ENCODE peak calls at places on chromosomes 4 and X, in seven cellular contexts. One of them, this sample, is unnamed.

GRCh38 chr4:47071863-47072441 is 40.6 kb downstream of the GABRB1 start:
- DNase-seq in H1: no peak
- DNase-seq in K562: no peak
- DNase-seq in HCT116: no peak
- DNase-seq in GM12878: no peak
- DNase-seq in SK-N-SH: no peak
- DNase-seq in HepG2: no peak
- DNase-seq in this sample: no peak

GRCh38 chrX:48683411-48683982 is at the start of gene WAS:
- DNase-seq in H1: no peak
- DNase-seq in K562: no peak
- DNase-seq in HCT116: no peak
- DNase-seq in GM12878: peak; percentile 35
- DNase-seq in SK-N-SH: no peak
- DNase-seq in HepG2: no peak
- DNase-seq in this sample: no peak

GRCh38 chr4:3473943-3474335 is 10.8 kb downstream of the DOK7 start:
- DNase-seq in H1: no peak
- DNase-seq in K562: no peak
- DNase-seq in HCT116: no peak
- DNase-seq in GM12878: no peak
- DNase-seq in SK-N-SH: no peak
- DNase-seq in HepG2: no peak
- DNase-seq in this sample: no peak

GRCh38 chrX:115261148-115261547 is 27.3 kb upstream of the LRCH2 start:
- DNase-seq in H1: no peak
- DNase-seq in K562: no peak
- DNase-seq in HCT116: no peak
- DNase-seq in GM12878: no peak
- DNase-seq in SK-N-SH: no peak
- DNase-seq in HepG2: no peak
- DNase-seq in this sample: no peak

GRCh38 chr4:155665054-155665453 is 1.6 kb upstream of the GUCY1A1 start:
- DNase-seq in H1: no peak
- DNase-seq in K562: no peak
- DNase-seq in HCT116: no peak
- DNase-seq in GM12878: no peak
- DNase-seq in SK-N-SH: no peak
- DNase-seq in HepG2: no peak
- DNase-seq in this sample: no peak

GRCh38 chrX:7270018-7270417 is 122.1 kb upstream of the PUDP start:
- DNase-seq in H1: no peak
- DNase-seq in K562: no peak
- DNase-seq in HCT116: no peak
- DNase-seq in GM12878: no peak
- DNase-seq in SK-N-SH: no peak
- DNase-seq in HepG2: no peak
- DNase-seq in this sample: no peak

GRCh38 chr4:4541040-4541631 is 712 bp downstream of the STX18 start:
- DNase-seq in H1: no peak
- DNase-seq in K562: peak; percentile 21
- DNase-seq in HCT116: no peak
- DNase-seq in GM12878: peak; percentile 36
- DNase-seq in SK-N-SH: no peak
- DNase-seq in HepG2: peak; percentile 60
- DNase-seq in this sample: peak; percentile 48

GRCh38 chrX:67317725-67318124 is 226.1 kb upstream of the AR start:
- DNase-seq in H1: no peak
- DNase-seq in K562: no peak
- DNase-seq in HCT116: no peak
- DNase-seq in GM12878: no peak
- DNase-seq in SK-N-SH: no peak
- DNase-seq in HepG2: no peak
- DNase-seq in this sample: no peak

GRCh38 chr4:54384563-54384962 is 155.5 kb downstream of the PDGFRA start:
- DNase-seq in H1: no peak
- DNase-seq in K562: no peak
- DNase-seq in HCT116: peak; percentile 6
- DNase-seq in GM12878: no peak
- DNase-seq in SK-N-SH: no peak
- DNase-seq in HepG2: peak; percentile 3
- DNase-seq in this sample: no peak

GRCh38 chr4:7860600-7861158 is 79.0 kb downstream of the AFAP1 start:
- DNase-seq in H1: no peak
- DNase-seq in K562: no peak
- DNase-seq in HCT116: no peak
- DNase-seq in GM12878: no peak
- DNase-seq in SK-N-SH: no peak
- DNase-seq in HepG2: no peak
- DNase-seq in this sample: no peak

GRCh38 chr4:47704693-47705325 is 133.1 kb downstream of the CORIN start:
- DNase-seq in H1: no peak
- DNase-seq in K562: no peak
- DNase-seq in HCT116: no peak
- DNase-seq in GM12878: no peak
- DNase-seq in SK-N-SH: peak; percentile 58
- DNase-seq in HepG2: peak; percentile 58
- DNase-seq in this sample: peak; percentile 48

GRCh38 chrX:68929332-68930150 is 100.7 kb downstream of the EFNB1 start:
- DNase-seq in H1: no peak
- DNase-seq in K562: no peak
- DNase-seq in HCT116: peak; percentile 18
- DNase-seq in GM12878: no peak
- DNase-seq in SK-N-SH: no peak
- DNase-seq in HepG2: no peak
- DNase-seq in this sample: no peak

GRCh38 chr4:82777857-82778525 is 20.6 kb downstream of the SCD5 start:
- DNase-seq in H1: no peak
- DNase-seq in K562: no peak
- DNase-seq in HCT116: no peak
- DNase-seq in GM12878: no peak
- DNase-seq in SK-N-SH: no peak
- DNase-seq in HepG2: no peak
- DNase-seq in this sample: no peak

GRCh38 chr4:172369471-172369959 is 556.3 kb downstream of the GALNTL6 start:
- DNase-seq in H1: no peak
- DNase-seq in K562: no peak
- DNase-seq in HCT116: no peak
- DNase-seq in GM12878: no peak
- DNase-seq in SK-N-SH: no peak
- DNase-seq in HepG2: no peak
- DNase-seq in this sample: no peak

GRCh38 chr4:159191989-159192388 is 89.1 kb downstream of the RAPGEF2 start:
- DNase-seq in H1: no peak
- DNase-seq in K562: peak; percentile 17
- DNase-seq in HCT116: peak; percentile 51
- DNase-seq in GM12878: no peak
- DNase-seq in SK-N-SH: no peak
- DNase-seq in HepG2: peak; percentile 65
- DNase-seq in this sample: peak; percentile 6

GRCh38 chr4:145605941-145606340 is 13.2 kb upstream of the MMAA start:
- DNase-seq in H1: no peak
- DNase-seq in K562: no peak
- DNase-seq in HCT116: no peak
- DNase-seq in GM12878: no peak
- DNase-seq in SK-N-SH: no peak
- DNase-seq in HepG2: no peak
- DNase-seq in this sample: no peak

GRCh38 chr4:169334335-169334734 is 63.6 kb upstream of the SH3RF1 start:
- DNase-seq in H1: no peak
- DNase-seq in K562: no peak
- DNase-seq in HCT116: no peak
- DNase-seq in GM12878: no peak
- DNase-seq in SK-N-SH: no peak
- DNase-seq in HepG2: no peak
- DNase-seq in this sample: no peak

GRCh38 chr4:102036619-102037376 is 246.3 kb downstream of the BANK1 start:
- DNase-seq in H1: no peak
- DNase-seq in K562: no peak
- DNase-seq in HCT116: no peak
- DNase-seq in GM12878: no peak
- DNase-seq in SK-N-SH: no peak
- DNase-seq in HepG2: no peak
- DNase-seq in this sample: no peak
- TF ChIP-seq JUND in H1: no peak
- TF ChIP-seq JUND in K562: no peak
- TF ChIP-seq JUND in HCT116: no peak
- TF ChIP-seq JUND in GM12878: no peak
- TF ChIP-seq JUND in SK-N-SH: no peak
- TF ChIP-seq JUND in HepG2: no peak
- TF ChIP-seq JUND in this sample: no peak

DNA sequence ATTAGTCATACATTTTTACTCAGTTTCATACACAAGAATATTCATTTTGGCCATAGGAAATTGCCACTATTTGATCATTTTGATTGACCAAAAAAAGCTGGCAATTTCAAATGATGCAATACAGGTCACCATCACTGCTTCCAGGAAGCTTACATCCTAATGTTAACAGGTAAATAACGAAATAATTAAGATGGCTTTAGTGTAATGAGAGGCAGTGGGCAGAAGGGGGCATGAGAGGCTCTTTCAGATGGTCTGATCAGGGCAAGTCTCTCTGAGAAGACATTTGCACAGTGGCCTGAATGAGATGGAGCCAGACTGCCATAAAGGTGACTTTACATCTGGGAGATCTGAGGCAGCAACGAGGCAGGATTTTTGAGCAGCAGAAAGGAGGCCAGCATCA is 170.7 kb downstream of the SLIT2 start:
- DNase-seq in H1: peak; percentile 67
- DNase-seq in K562: peak; percentile 42
- DNase-seq in HCT116: peak; percentile 47
- DNase-seq in GM12878: no peak
- DNase-seq in SK-N-SH: peak; percentile 46
- DNase-seq in HepG2: peak; percentile 25
- DNase-seq in this sample: peak; percentile 3
- TF ChIP-seq JUND in H1: no peak
- TF ChIP-seq JUND in K562: no peak
- TF ChIP-seq JUND in HCT116: no peak
- TF ChIP-seq JUND in GM12878: no peak
- TF ChIP-seq JUND in SK-N-SH: no peak
- TF ChIP-seq JUND in HepG2: no peak
- TF ChIP-seq JUND in this sample: no peak

DNA sequence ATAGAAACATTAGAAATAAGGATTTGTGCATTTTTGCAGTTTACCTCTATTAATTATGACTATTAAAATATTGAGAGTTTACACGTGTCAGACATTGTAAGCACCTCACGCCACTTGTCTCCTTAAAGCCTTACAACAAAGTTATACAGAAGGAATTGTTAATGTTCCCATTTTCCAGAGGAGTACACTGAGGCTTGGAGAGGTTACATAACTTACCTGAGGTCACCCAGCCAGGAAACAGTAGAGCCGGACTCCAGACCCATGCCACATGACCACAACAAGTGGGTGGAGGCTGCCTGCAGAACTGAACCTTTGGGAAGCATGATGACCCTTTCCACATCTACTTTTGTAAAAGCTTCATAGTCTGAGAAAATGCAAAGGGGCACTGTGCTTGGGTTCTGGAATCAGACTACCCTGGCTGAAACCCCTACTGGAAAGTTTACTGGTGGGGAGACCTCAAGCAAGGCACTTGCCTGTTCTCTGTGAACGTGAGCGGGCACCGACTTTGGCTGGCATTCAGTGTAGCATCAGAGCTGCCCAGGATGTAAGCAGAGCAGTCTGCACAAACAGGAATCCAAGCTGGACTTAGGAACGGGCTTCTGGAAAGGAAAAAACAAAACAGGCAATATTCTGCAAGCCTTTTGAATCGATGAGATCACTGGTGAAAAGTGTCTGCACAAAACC is 901 bp downstream of the CLRN2 start:
- DNase-seq in H1: no peak
- DNase-seq in K562: no peak
- DNase-seq in HCT116: no peak
- DNase-seq in GM12878: no peak
- DNase-seq in SK-N-SH: no peak
- DNase-seq in HepG2: peak; percentile 41
- DNase-seq in this sample: no peak
- TF ChIP-seq JUND in H1: no peak
- TF ChIP-seq JUND in K562: no peak
- TF ChIP-seq JUND in HCT116: no peak
- TF ChIP-seq JUND in GM12878: no peak
- TF ChIP-seq JUND in SK-N-SH: no peak
- TF ChIP-seq JUND in HepG2: no peak
- TF ChIP-seq JUND in this sample: no peak

GRCh38 chr4:2353222-2354107 is 65.0 kb downstream of the ZFYVE28 start:
- DNase-seq in H1: no peak
- DNase-seq in K562: no peak
- DNase-seq in HCT116: no peak
- DNase-seq in GM12878: no peak
- DNase-seq in SK-N-SH: peak; percentile 66
- DNase-seq in HepG2: no peak
- DNase-seq in this sample: no peak

GRCh38 chr4:2357821-2358745 is 60.4 kb downstream of the ZFYVE28 start:
- DNase-seq in H1: no peak
- DNase-seq in K562: no peak
- DNase-seq in HCT116: no peak
- DNase-seq in GM12878: no peak
- DNase-seq in SK-N-SH: peak; percentile 12
- DNase-seq in HepG2: no peak
- DNase-seq in this sample: no peak

GRCh38 chr4:2354127-2354526 is 64.3 kb downstream of the ZFYVE28 start:
- DNase-seq in H1: no peak
- DNase-seq in K562: peak; percentile 53
- DNase-seq in HCT116: no peak
- DNase-seq in GM12878: no peak
- DNase-seq in SK-N-SH: peak; percentile 77
- DNase-seq in HepG2: no peak
- DNase-seq in this sample: peak; percentile 42

GRCh38 chr4:2354760-2355159 is 63.7 kb downstream of the ZFYVE28 start:
- DNase-seq in H1: no peak
- DNase-seq in K562: no peak
- DNase-seq in HCT116: no peak
- DNase-seq in GM12878: no peak
- DNase-seq in SK-N-SH: peak; percentile 15
- DNase-seq in HepG2: no peak
- DNase-seq in this sample: no peak

DNA sequence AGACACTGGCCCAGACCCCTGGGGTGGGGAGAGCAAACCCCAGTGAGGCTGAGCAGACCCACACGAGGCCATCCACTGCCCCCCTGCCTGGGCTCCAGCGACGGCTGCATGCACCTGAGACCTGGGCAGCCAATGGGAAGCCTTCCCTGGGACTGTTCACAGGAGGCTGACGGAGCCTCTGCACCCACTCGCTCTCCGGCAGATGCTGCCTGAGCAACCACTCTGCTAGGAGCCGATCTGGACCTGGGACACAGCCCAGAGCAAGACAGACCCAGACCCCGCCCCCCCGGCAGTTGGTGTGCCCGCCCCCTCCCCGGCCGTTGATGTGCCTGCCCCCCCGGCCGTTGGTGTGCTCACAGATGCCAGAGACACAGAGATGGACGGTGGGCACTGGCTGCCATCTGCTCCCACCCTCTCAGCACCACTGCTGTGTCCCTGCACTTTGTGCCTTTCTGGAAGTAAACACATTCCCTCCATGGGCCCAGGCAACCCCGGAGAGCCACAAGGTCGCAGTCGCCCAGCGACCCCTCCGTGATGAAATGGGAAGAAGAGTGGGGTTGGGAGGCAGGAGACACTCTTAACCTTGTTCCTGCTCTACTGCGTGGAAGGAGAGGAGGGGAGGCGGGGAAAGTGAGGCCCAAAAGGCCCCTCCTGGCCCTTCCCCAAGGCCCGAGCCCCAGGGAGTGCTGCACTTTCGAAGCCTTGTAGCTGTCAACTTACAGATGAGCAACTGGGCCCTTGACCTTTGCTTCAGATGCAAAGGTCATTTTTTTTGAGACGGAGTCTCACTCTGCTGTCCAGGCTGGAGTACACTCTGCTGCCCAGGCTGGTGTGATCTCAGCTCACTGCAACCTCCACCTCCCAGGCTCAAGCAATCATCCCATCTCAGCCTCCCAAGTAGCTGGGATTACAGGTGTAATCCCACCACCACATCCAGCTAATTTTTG is 62.0 kb downstream of the ZFYVE28 start:
- DNase-seq in H1: no peak
- DNase-seq in K562: no peak
- DNase-seq in HCT116: no peak
- DNase-seq in GM12878: no peak
- DNase-seq in SK-N-SH: peak; percentile 35
- DNase-seq in HepG2: no peak
- DNase-seq in this sample: no peak
- TF ChIP-seq JUND in H1: no peak
- TF ChIP-seq JUND in K562: no peak
- TF ChIP-seq JUND in HCT116: no peak
- TF ChIP-seq JUND in GM12878: no peak
- TF ChIP-seq JUND in SK-N-SH: no peak
- TF ChIP-seq JUND in HepG2: no peak
- TF ChIP-seq JUND in this sample: no peak